ENCODE peak calls at places on chromosomes 4 and X, in five cellular contexts. D is GM12878, N is SK-N-SH, H is HCT116, O is K562. Z is an unnamed sample.
A peak's percentile ranks its signal among the peaks of the same experiment; 100 is the strongest.

GRCh38 chr4:102438396-102438795 is 62.8 kb upstream of the NFKB1 start:
- DNase-seq in H (no peak), D (no peak), O (peak; percentile 34), N (no peak), Z (no peak)

GRCh38 chr4:602559-602942 is 22.8 kb upstream of the PDE6B start:
- DNase-seq in O (peak; percentile 68), N (peak; percentile 79), D (no peak), H (peak; percentile 60), Z (peak; percentile 60)

GRCh38 chrX:87517571-87518141 is at the start of gene KLHL4:
- DNase-seq in H (no peak), O (peak; percentile 65), D (no peak), N (no peak), Z (no peak)

GRCh38 chr4:153001626-153002025 is 65.5 kb downstream of the FHDC1 start:
- DNase-seq in D (no peak), N (no peak), H (no peak), O (no peak), Z (no peak)

GRCh38 chr4:109572154-109572553 is 12.1 kb downstream of the MCUB start:
- DNase-seq in O (no peak), N (no peak), D (no peak), H (no peak), Z (no peak)

GRCh38 chr4:38868055-38868965 is 704 bp downstream of the FAM114A1 start:
- DNase-seq in D (no peak), H (no peak), N (no peak), O (no peak), Z (no peak)

GRCh38 chr4:152309418-152309817 is 226.5 kb downstream of the FBXW7 start:
- DNase-seq in N (peak; percentile 57), D (no peak), H (no peak), O (no peak), Z (no peak)

GRCh38 chr4:65880594-65880993 is 210.3 kb upstream of the EPHA5 start:
- DNase-seq in O (no peak), D (no peak), N (no peak), H (no peak), Z (no peak)

GRCh38 chr4:158133551-158133950 is 39.3 kb downstream of the GASK1B start:
- DNase-seq in N (no peak), O (no peak), H (no peak), D (no peak), Z (no peak)

GRCh38 chrX:120136128-120136527 is 20.4 kb upstream of the RHOXF1 start:
- DNase-seq in D (no peak), H (no peak), O (no peak), N (no peak), Z (no peak)

GRCh38 chr4:145566767-145567166 is 52.4 kb upstream of the MMAA start:
- DNase-seq in H (no peak), O (no peak), N (no peak), D (no peak), Z (no peak)

GRCh38 chr4:55794053-55794452 is 25.5 kb upstream of the EXOC1L start:
- DNase-seq in H (no peak), D (no peak), N (no peak), O (no peak), Z (no peak)

GRCh38 chr4:159444668-159445067 is 341.8 kb downstream of the RAPGEF2 start:
- DNase-seq in D (no peak), N (no peak), H (no peak), O (peak; percentile 22), Z (no peak)

GRCh38 chrX:46653482-46653881 is 79.9 kb downstream of the CHST7 start:
- DNase-seq in O (peak; percentile 29), D (no peak), N (peak; percentile 34), H (no peak), Z (peak; percentile 3)

GRCh38 chr4:157043131-157043530 is 32.8 kb upstream of the GLRB start:
- DNase-seq in H (no peak), O (no peak), N (peak; percentile 4), D (no peak), Z (peak; percentile 2)

GRCh38 chrX:103464774-103465117 is 54.5 kb downstream of the RAB40A start:
- DNase-seq in D (peak; percentile 43), O (peak; percentile 78), H (peak; percentile 21), N (peak; percentile 38), Z (peak; percentile 44)

GRCh38 chrX:133215747-133216146 is 2.4 kb downstream of the TFDP3 start:
- DNase-seq in H (no peak), O (peak; percentile 29), D (no peak), N (peak; percentile 40), Z (peak; percentile 8)

GRCh38 chrX:135530097-135530496 is 9.6 kb downstream of the INTS6L start:
- DNase-seq in O (no peak), H (no peak), D (no peak), N (no peak), Z (no peak)

GRCh38 chr4:169404959-169405358 is 134.2 kb upstream of the SH3RF1 start:
- DNase-seq in O (no peak), H (no peak), N (no peak), D (no peak), Z (no peak)

GRCh38 chr4:85607624-85608023 is 132.7 kb downstream of the ARHGAP24 start:
- DNase-seq in O (no peak), D (peak; percentile 54), N (no peak), H (no peak), Z (no peak)

GRCh38 chrX:146054311-146054710 is 236.7 kb downstream of the SLITRK2 start:
- DNase-seq in H (no peak), N (no peak), O (no peak), D (no peak), Z (no peak)

GRCh38 chrX:120768681-120769080 is 107.0 kb downstream of the CT47B1 start:
- DNase-seq in H (no peak), D (no peak), N (no peak), O (no peak), Z (no peak)

GRCh38 chrX:11241720-11242119 is 51.5 kb upstream of the AMELX start:
- DNase-seq in H (no peak), O (no peak), D (no peak), N (no peak), Z (no peak)

GRCh38 chr4:40511017-40511614 is 118.5 kb downstream of the RBM47 start:
- DNase-seq in O (no peak), D (no peak), N (no peak), H (no peak), Z (no peak)

GRCh38 chrX:12702509-12703091 is 88.6 kb upstream of the PRPS2 start:
- DNase-seq in N (peak; percentile 14), H (peak; percentile 3), O (peak; percentile 23), D (no peak), Z (peak; percentile 1)

GRCh38 chr4:52957220-52957686 is 95.1 kb downstream of the RASL11B start:
- DNase-seq in O (no peak), D (no peak), H (no peak), N (peak; percentile 40), Z (no peak)

GRCh38 chr4:86233681-86234080 is 126.2 kb downstream of the MAPK10 start:
- DNase-seq in O (no peak), H (no peak), N (no peak), D (no peak), Z (no peak)

GRCh38 chr4:172202480-172203076 is 389.4 kb downstream of the GALNTL6 start:
- DNase-seq in D (no peak), O (peak; percentile 45), N (peak; percentile 52), H (peak; percentile 32), Z (peak; percentile 10)

GRCh38 chrX:53813663-53814440 is 127.3 kb upstream of the HUWE1 start:
- DNase-seq in O (peak; percentile 1), N (no peak), D (no peak), H (no peak), Z (no peak)

GRCh38 chrX:102651242-102651967 is at the start of gene GPRASP1:
- DNase-seq in N (peak; percentile 72), H (no peak), O (no peak), D (no peak), Z (no peak)

DNA sequence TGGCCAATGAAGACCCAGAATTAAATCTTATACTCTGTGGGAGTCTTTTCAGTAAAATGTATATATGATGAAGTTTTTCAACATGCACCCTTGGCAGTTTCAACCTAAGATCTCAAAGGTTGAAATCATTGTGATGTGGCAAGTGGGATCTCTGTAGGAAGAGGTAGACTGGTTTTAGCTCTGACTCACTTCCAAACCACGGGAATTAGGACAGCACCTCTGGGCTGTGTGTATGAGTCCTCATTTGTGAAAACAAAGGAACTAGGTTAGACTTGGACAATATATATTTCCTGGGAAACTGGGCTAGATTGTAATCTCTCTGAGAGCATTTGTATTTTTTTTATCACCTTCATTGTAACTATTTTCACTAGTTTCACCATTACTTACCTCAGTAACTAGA is 333.0 kb downstream of the ADGRL3 start:
- DNase-seq in H (no peak), N (no peak), O (no peak), D (no peak), Z (no peak)
- TF ChIP-seq JUND in H (no peak), N (no peak), O (no peak), D (no peak), Z (no peak)

GRCh38 chr4:174255790-174256189 is 27.7 kb downstream of the FBXO8 start:
- DNase-seq in H (no peak), O (peak; percentile 30), N (no peak), D (no peak), Z (no peak)
- TF ChIP-seq ZBTB33 in H (no peak), O (no peak), N (no peak), D (no peak), Z (no peak)

GRCh38 chr4:149788286-149788685 is 27.4 kb downstream of the IQCM start:
- DNase-seq in H (no peak), D (no peak), O (no peak), N (no peak), Z (no peak)

GRCh38 chr4:149795256-149795655 is 20.4 kb downstream of the IQCM start:
- DNase-seq in O (no peak), N (no peak), H (no peak), D (no peak), Z (peak; percentile 23)

GRCh38 chr4:149790172-149790907 is 25.3 kb downstream of the IQCM start:
- DNase-seq in O (no peak), N (no peak), D (no peak), H (no peak), Z (no peak)

GRCh38 chr4:149793459-149793858 is 22.2 kb downstream of the IQCM start:
- DNase-seq in H (no peak), D (no peak), N (no peak), O (no peak), Z (no peak)

DNA sequence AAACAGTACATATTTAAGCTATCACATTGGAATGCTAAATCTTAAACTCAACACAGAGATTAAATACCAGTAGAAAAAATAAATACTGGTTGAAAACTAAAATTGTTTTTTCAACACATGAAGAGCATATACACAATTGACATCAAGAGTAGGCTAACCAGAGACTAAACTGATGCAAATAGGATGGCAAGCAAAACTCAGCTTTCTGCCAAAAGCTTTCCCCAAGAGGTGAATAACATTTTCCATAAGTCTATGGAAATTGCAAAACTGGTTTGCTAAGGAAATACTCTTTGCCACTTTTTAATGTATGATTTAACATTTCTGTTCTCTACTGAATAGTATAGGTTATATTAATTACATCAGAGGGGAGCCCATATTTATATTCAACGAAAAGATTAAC is 23.8 kb downstream of the IQCM start:
- DNase-seq in O (no peak), N (no peak), D (no peak), H (no peak), Z (no peak)
- TF ChIP-seq JUND in O (no peak), N (no peak), D (no peak), H (no peak), Z (no peak)

DNA sequence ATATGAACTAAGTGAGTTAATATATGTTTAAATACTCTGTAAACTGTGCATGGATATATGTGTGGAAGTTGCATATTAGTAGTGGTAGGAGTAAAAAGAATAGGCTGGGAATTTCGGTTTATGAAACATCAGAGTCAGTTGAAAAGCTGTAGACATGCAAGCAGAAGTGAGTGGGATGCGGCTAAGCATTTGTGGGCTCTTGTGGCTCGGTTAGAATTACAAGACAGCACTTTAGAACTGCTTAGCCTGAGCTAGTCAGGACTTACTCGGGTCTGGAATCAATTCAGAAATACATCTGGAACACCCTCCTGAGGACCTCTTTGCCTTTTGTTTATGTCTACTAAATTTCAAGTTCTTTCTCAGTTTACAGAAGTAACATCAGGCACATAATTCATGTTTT is 93.6 kb downstream of the AFF2 start:
- DNase-seq in O (no peak), D (no peak), N (no peak), H (no peak), Z (no peak)
- TF ChIP-seq ZBTB33 in O (no peak), D (no peak), N (no peak), H (no peak), Z (no peak)